ENCODE peak calls at places on chromosomes 13 and 19, in five cellular contexts. One of them, this sample, is unnamed.

GRCh38 chr19:41959056-41960053 is at the start of gene RABAC1:
- DNase-seq in EL: peak; percentile 92
- DNase-seq in H54: peak; percentile 99
- DNase-seq in brain pericyte: peak; percentile 68
- DNase-seq in mesendoderm: peak; percentile 98
- DNase-seq in this sample: no peak

GRCh38 chr19:1567116-1567847 is 843 bp downstream of the MEX3D start:
- DNase-seq in H54: peak; percentile 49
- DNase-seq in mesendoderm: no peak
- DNase-seq in brain pericyte: no peak
- DNase-seq in EL: no peak
- DNase-seq in this sample: no peak

GRCh38 chr13:97226788-97227627 is 4.9 kb downstream of the MBNL2 start:
- DNase-seq in brain pericyte: no peak
- DNase-seq in mesendoderm: peak; percentile 95
- DNase-seq in H54: no peak
- DNase-seq in EL: peak; percentile 46
- DNase-seq in this sample: no peak

GRCh38 chr19:2039959-2040646 is 10.9 kb downstream of the MKNK2 start:
- DNase-seq in H54: no peak
- DNase-seq in brain pericyte: no peak
- DNase-seq in mesendoderm: no peak
- DNase-seq in EL: no peak
- DNase-seq in this sample: no peak

GRCh38 chr13:83007226-83007625 is 875.0 kb downstream of the SLITRK1 start:
- DNase-seq in H54: no peak
- DNase-seq in EL: no peak
- DNase-seq in mesendoderm: no peak
- DNase-seq in brain pericyte: no peak
- DNase-seq in this sample: no peak

GRCh38 chr19:32189956-32190706 is 155.3 kb upstream of the ZNF507 start:
- DNase-seq in brain pericyte: no peak
- DNase-seq in H54: no peak
- DNase-seq in EL: no peak
- DNase-seq in mesendoderm: no peak
- DNase-seq in this sample: no peak

GRCh38 chr13:52765991-52766390 is 26.4 kb upstream of the CNMD start:
- DNase-seq in EL: no peak
- DNase-seq in brain pericyte: no peak
- DNase-seq in H54: no peak
- DNase-seq in mesendoderm: no peak
- DNase-seq in this sample: no peak

GRCh38 chr19:17348700-17349099 is 11.3 kb downstream of the GTPBP3 start:
- DNase-seq in H54: no peak
- DNase-seq in brain pericyte: peak; percentile 46
- DNase-seq in mesendoderm: peak; percentile 91
- DNase-seq in EL: peak; percentile 76
- DNase-seq in this sample: no peak

GRCh38 chr13:35979378-35979911 is 151.7 kb downstream of the DCLK1 start:
- DNase-seq in mesendoderm: peak; percentile 39
- DNase-seq in brain pericyte: peak; percentile 34
- DNase-seq in H54: peak; percentile 31
- DNase-seq in EL: peak; percentile 90
- DNase-seq in this sample: no peak

GRCh38 chr19:33288666-33289065 is 13.7 kb downstream of the CEBPA start:
- DNase-seq in EL: no peak
- DNase-seq in mesendoderm: no peak
- DNase-seq in H54: no peak
- DNase-seq in brain pericyte: no peak
- DNase-seq in this sample: no peak

GRCh38 chr19:29685326-29685725 is 20.1 kb downstream of the PLEKHF1 start:
- DNase-seq in H54: no peak
- DNase-seq in brain pericyte: no peak
- DNase-seq in mesendoderm: no peak
- DNase-seq in EL: no peak
- DNase-seq in this sample: no peak

GRCh38 chr13:48542138-48542537 is 9.3 kb upstream of the RCBTB2 start:
- DNase-seq in mesendoderm: no peak
- DNase-seq in EL: no peak
- DNase-seq in brain pericyte: no peak
- DNase-seq in H54: no peak
- DNase-seq in this sample: no peak

GRCh38 chr13:28568286-28568685 is 73.4 kb upstream of the FLT1 start:
- DNase-seq in EL: peak; percentile 25
- DNase-seq in mesendoderm: no peak
- DNase-seq in brain pericyte: no peak
- DNase-seq in H54: no peak
- DNase-seq in this sample: no peak

GRCh38 chr13:49450105-49450819 is 6.2 kb downstream of the SETDB2 start:
- DNase-seq in EL: no peak
- DNase-seq in mesendoderm: no peak
- DNase-seq in H54: no peak
- DNase-seq in brain pericyte: no peak
- DNase-seq in this sample: no peak

GRCh38 chr13:77980592-77980991 is 62.0 kb upstream of the EDNRB start:
- DNase-seq in brain pericyte: no peak
- DNase-seq in mesendoderm: peak; percentile 78
- DNase-seq in H54: no peak
- DNase-seq in EL: peak; percentile 62
- DNase-seq in this sample: peak; percentile 48

GRCh38 chr13:36157475-36157874 is 26.3 kb upstream of the DCLK1 start:
- DNase-seq in EL: no peak
- DNase-seq in H54: no peak
- DNase-seq in brain pericyte: peak; percentile 5
- DNase-seq in mesendoderm: no peak
- DNase-seq in this sample: no peak

GRCh38 chr13:74193391-74193790 is 59.2 kb upstream of the KLF12 start:
- DNase-seq in EL: no peak
- DNase-seq in brain pericyte: no peak
- DNase-seq in mesendoderm: no peak
- DNase-seq in H54: no peak
- DNase-seq in this sample: peak; percentile 77

GRCh38 chr19:3784607-3785463 is 1.3 kb downstream of the MATK start:
- DNase-seq in brain pericyte: no peak
- DNase-seq in mesendoderm: peak; percentile 18
- DNase-seq in EL: peak; percentile 18
- DNase-seq in H54: peak; percentile 96
- DNase-seq in this sample: no peak

GRCh38 chr13:61728468-61728867 is 312.8 kb upstream of the PCDH20 start:
- DNase-seq in H54: no peak
- DNase-seq in brain pericyte: no peak
- DNase-seq in mesendoderm: no peak
- DNase-seq in EL: no peak
- DNase-seq in this sample: no peak

GRCh38 chr13:88919970-88920628 is 1248.9 kb downstream of the SLITRK5 start:
- DNase-seq in EL: no peak
- DNase-seq in brain pericyte: no peak
- DNase-seq in mesendoderm: no peak
- DNase-seq in H54: no peak
- DNase-seq in this sample: no peak

GRCh38 chr19:50998061-50998460 is 3.3 kb downstream of the KLK8 start:
- DNase-seq in H54: no peak
- DNase-seq in EL: no peak
- DNase-seq in brain pericyte: no peak
- DNase-seq in mesendoderm: no peak
- DNase-seq in this sample: no peak

GRCh38 chr13:77507931-77508776 is 27.4 kb upstream of the SCEL start:
- DNase-seq in EL: peak; percentile 78
- DNase-seq in H54: peak; percentile 17
- DNase-seq in brain pericyte: no peak
- DNase-seq in mesendoderm: no peak
- DNase-seq in this sample: no peak

GRCh38 chr13:100550433-100550832 is 38.2 kb downstream of the GGACT start:
- DNase-seq in mesendoderm: no peak
- DNase-seq in EL: peak; percentile 61
- DNase-seq in H54: no peak
- DNase-seq in brain pericyte: no peak
- DNase-seq in this sample: no peak

GRCh38 chr13:96935971-96936370 is 58.3 kb downstream of the OXGR1 start:
- DNase-seq in brain pericyte: no peak
- DNase-seq in H54: no peak
- DNase-seq in EL: no peak
- DNase-seq in mesendoderm: peak; percentile 52
- DNase-seq in this sample: no peak

This sample was measured in glomerular endothelial cell.